ENCODE peak calls at places on chromosomes 12 and 14, in four cellular contexts. A is A549, K is K562, F is endothelial cell of umbilical vein. N is an unnamed sample.

GRCh38 chr14:101497910-101498860 is 63.1 kb upstream of the DIO3 start:
- DNase-seq in A (no peak), K (no peak), F (no peak), N (no peak)

GRCh38 chr14:97977711-97978261 is 1180.6 kb downstream of the VRK1 start:
- DNase-seq in A (no peak), K (no peak), F (no peak), N (peak; percentile 17)

GRCh38 chr12:55845785-55846496 is 3.2 kb upstream of the MMP19 start:
- DNase-seq in A (no peak), K (no peak), F (no peak), N (no peak)

GRCh38 chr12:100984821-100985220 is 190.2 kb downstream of the ANO4 start:
- DNase-seq in A (no peak), K (no peak), F (no peak), N (no peak)

GRCh38 chr12:98575013-98575412 is 18.5 kb upstream of the SLC25A3 start:
- DNase-seq in A (no peak), K (no peak), F (no peak), N (no peak)

GRCh38 chr12:93913845-93914244 is 234.5 kb upstream of the PLXNC1 start:
- DNase-seq in A (no peak), K (no peak), F (no peak), N (no peak)

GRCh38 chr12:120006248-120006975 is 17.4 kb downstream of the BICDL1 start:
- DNase-seq in A (no peak), K (no peak), F (no peak), N (no peak)

GRCh38 chr12:82688035-82688501 is 1.4 kb downstream of the TMTC2 start:
- DNase-seq in A (peak; percentile 14), K (no peak), F (peak; percentile 27), N (no peak)

GRCh38 chr14:96581026-96581425 is 78.8 kb downstream of the PAPOLA start:
- DNase-seq in A (no peak), K (peak; percentile 75), F (no peak), N (no peak)

GRCh38 chr14:45434221-45434620 is 181.2 kb upstream of the MIS18BP1 start:
- DNase-seq in A (no peak), K (no peak), F (no peak), N (no peak)

GRCh38 chr14:69154779-69155178 is 1.9 kb upstream of the DCAF5 start:
- DNase-seq in A (peak; percentile 65), K (no peak), F (peak; percentile 24), N (no peak)

GRCh38 chr12:15728118-15728598 is 61.0 kb downstream of the EPS8 start:
- DNase-seq in A (peak; percentile 51), K (no peak), F (peak; percentile 85), N (no peak)

GRCh38 chr14:42930058-42930457 is 1323.4 kb downstream of the LRFN5 start:
- DNase-seq in A (no peak), K (no peak), F (no peak), N (no peak)

GRCh38 chr14:70907172-70907995 is at the start of gene PCNX1:
- DNase-seq in A (peak; percentile 87), K (peak; percentile 79), F (peak; percentile 79), N (peak; percentile 91)

GRCh38 chr12:65840793-65841670 is 16.7 kb downstream of the HMGA2 start:
- DNase-seq in A (no peak), K (no peak), F (peak; percentile 96), N (no peak)

GRCh38 chr12:32120419-32120818 is 13.8 kb downstream of the BICD1 start:
- DNase-seq in A (no peak), K (no peak), F (peak; percentile 27), N (no peak)

GRCh38 chr14:23008836-23009235 is 1.1 kb downstream of the C14orf93 start:
- DNase-seq in A (no peak), K (peak; percentile 31), F (no peak), N (no peak)

GRCh38 chr12:6250343-6250742 is 50.1 kb downstream of the CD9 start:
- DNase-seq in A (no peak), K (no peak), F (no peak), N (no peak)

GRCh38 chr12:89162704-89163261 is 189.5 kb downstream of the DUSP6 start:
- DNase-seq in A (peak; percentile 31), K (peak; percentile 30), F (peak; percentile 96), N (no peak)

GRCh38 chr12:59382678-59383425 is 213.0 kb upstream of the SLC16A7 start:
- DNase-seq in A (no peak), K (no peak), F (no peak), N (no peak)

GRCh38 chr14:89954045-89955021 is at the start of gene EFCAB11:
- DNase-seq in A (peak; percentile 83), K (peak; percentile 96), F (peak; percentile 100), N (peak; percentile 97)

GRCh38 chr12:2212971-2213869 is 160.4 kb downstream of the CACNA1C start:
- DNase-seq in A (no peak), K (no peak), F (no peak), N (no peak)

GRCh38 chr12:85923767-85924331 is 49.8 kb downstream of the NTS start:
- DNase-seq in A (no peak), K (peak; percentile 4), F (peak; percentile 59), N (no peak)

GRCh38 chr12:2613674-2614073 is 181.1 kb upstream of the FKBP4 start:
- DNase-seq in A (peak; percentile 22), K (no peak), F (peak; percentile 3), N (no peak)

GRCh38 chr12:3458041-3458440 is 33.0 kb upstream of the PRMT8 start:
- DNase-seq in A (no peak), K (no peak), F (no peak), N (no peak)

GRCh38 chr12:111431772-111432171 is 26.0 kb downstream of the SH2B3 start:
- DNase-seq in A (no peak), K (no peak), F (no peak), N (no peak)

GRCh38 chr12:123843912-123844748 is 82.0 kb downstream of the DNAH10 start:
- DNase-seq in A (no peak), K (peak; percentile 39), F (no peak), N (no peak)

GRCh38 chr12:65999564-66000280 is 130.8 kb downstream of the LLPH start:
- DNase-seq in A (no peak), K (no peak), F (no peak), N (no peak)

GRCh38 chr12:81078469-81079196 is 754 bp downstream of the ACSS3 start:
- DNase-seq in A (no peak), K (no peak), F (peak; percentile 90), N (no peak)

GRCh38 chr14:54772451-54772881 is 130.2 kb downstream of the GCH1 start:
- DNase-seq in A (peak; percentile 18), K (no peak), F (peak; percentile 40), N (no peak)

GRCh38 chr14:78153069-78153351 is 17.2 kb upstream of the NRXN3 start:
- DNase-seq in A (no peak), K (no peak), F (no peak), N (no peak)

DNA sequence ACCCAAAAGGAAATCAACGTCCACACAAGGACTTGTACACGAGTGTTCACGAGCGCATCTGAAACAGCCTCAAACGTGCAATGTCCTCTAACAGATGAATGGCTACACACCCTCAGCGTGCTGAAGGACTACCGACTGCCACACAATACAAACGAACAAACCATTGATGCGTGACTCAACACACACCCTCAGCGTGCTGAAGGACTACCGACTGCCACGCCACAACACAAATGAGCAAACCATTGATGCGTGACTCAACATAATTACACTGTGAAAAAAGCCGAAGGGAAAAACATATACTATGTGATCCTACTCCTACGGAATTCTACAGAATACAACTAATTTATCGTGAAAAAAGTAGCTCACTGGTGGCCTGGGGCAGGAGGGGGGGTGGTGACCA is 25.1 kb upstream of the BTBD6 start:
- DNase-seq in A (no peak), K (no peak), F (no peak), N (no peak)
- TF ChIP-seq MAX in A (no peak), K (no peak), F (no peak), N (no peak)

DNA sequence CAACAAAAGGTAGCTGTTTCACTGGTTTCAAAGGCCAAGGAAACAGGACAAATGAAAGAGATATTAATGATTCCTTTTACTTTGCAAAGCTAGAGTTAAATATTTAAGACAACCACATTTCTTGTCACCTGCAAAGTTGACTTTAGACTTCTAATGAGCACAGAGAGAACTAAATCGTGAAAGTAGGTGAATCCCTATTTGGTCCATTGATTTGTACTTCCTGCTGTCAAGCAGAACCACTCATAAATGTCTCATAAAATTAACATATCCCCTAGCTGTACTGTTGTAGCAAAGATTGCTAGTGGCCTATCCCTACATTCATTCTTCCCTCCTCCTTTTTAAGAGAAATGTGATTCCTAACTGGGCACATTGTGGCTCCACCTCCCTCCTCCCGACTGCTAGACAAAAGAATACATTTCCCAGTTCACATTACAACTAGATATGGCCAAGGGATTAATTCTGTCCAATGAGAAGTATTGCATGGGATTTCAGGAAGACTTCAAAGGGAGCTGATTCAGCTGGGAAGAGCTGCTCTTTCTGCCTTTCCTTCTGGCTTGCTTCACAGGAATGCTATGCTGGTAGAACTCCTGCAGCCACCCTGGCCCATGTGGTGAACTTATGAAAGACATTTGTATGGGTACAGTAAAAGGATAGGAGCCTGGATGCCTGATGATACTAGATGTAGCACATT is 227.5 kb upstream of the ABCD2 start:
- DNase-seq in A (no peak), K (no peak), F (no peak), N (no peak)
- TF ChIP-seq JUN in A (no peak), K (no peak), F (no peak), N (no peak)

GRCh38 chr14:75959031-75959430 is 22.8 kb downstream of the TGFB3 start:
- DNase-seq in A (no peak), K (no peak), F (no peak), N (no peak)
- TF ChIP-seq MAX in A (no peak), K (no peak), F (no peak), N (no peak)

GRCh38 chr12:106315523-106315922 is 13.0 kb downstream of the TCP11L2 start:
- DNase-seq in A (no peak), K (no peak), F (no peak), N (no peak)
- TF ChIP-seq JUN in A (no peak), K (no peak), F (no peak), N (no peak)

DNA sequence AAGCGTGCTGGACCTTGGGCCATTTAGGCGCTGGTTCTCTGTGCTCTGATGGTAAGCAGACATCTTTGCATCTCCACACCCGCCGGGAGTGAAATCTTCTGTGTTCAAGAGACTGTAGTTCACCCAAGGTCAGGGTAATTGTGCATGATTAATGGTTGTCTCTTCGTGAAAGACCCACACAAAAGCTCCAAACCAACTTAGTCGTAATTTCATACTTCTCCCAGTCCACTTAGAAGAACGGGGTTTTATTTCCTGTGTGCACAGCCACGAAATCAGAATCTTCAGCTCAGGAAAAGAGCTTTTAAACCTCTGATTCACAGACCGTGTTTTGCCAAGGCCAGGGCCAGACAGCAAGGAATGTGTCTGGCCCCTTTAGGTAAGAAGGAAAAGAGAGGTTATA is 640.9 kb downstream of the MED13L start:
- DNase-seq in A (no peak), K (no peak), F (no peak), N (no peak)
- TF ChIP-seq MAX in A (no peak), K (no peak), F (no peak), N (no peak)

DNA sequence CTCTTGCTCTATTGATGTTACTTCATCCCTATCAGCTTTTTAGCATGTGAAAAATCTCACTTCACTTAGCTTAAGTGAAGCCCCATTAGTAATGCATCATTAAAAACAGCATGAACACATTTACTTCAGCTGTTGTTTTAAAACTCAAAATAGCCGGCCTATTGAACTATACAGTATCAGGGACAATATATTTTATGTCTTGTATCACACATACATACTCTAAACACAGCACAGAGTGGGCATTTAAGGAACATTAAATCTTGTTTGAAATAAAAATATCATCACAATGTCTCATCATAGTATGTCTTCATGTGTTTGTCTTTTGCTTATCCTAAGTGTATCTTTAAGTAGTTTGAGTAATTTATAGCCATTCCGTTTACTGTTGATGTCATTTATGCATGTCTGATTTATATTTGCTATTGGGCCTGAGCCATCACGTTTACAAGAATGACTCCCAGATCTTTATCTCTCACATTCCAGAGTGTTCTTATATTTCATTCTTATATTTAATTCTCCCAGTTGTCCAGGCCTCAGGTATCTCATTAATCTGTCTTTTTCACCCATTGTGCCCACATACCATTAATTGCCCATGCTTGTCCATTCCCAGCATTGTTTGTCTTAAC is 57.5 kb downstream of the ARHGAP5 start:
- DNase-seq in A (peak; percentile 18), K (no peak), F (peak; percentile 32), N (no peak)
- TF ChIP-seq JUN in A (no peak), K (no peak), F (no peak), N (no peak)